ENCODE peak calls at places on chromosome 1, in four cellular contexts. Z is GM12878, Q is GM12891, I is K562. F is an unnamed sample.

GRCh38 chr1:76254165-76255043 is 179.9 kb downstream of the ST6GALNAC3 start:
- DNase-seq in I (no peak), Q (no peak), Z (no peak), F (no peak)

GRCh38 chr1:22236900-22237299 is 94.0 kb upstream of the WNT4 start:
- DNase-seq in Z (no peak), Q (no peak), I (no peak), F (no peak)

GRCh38 chr1:154014154-154014910 is 23.8 kb downstream of the RPS27 start:
- DNase-seq in Q (no peak), Z (no peak), I (no peak), F (no peak)

GRCh38 chr1:85894651-85895050 is 186.4 kb upstream of the ZNHIT6 start:
- DNase-seq in Z (peak), Q (peak), I (peak), F (peak)

GRCh38 chr1:59455206-59455605 is 158.3 kb downstream of the FGGY start:
- DNase-seq in I (no peak), Z (no peak), Q (no peak), F (no peak)

GRCh38 chr1:200288226-200288625 is 121.6 kb downstream of the ZNF281 start:
- DNase-seq in Z (no peak), I (no peak), Q (no peak), F (no peak)

GRCh38 chr1:192879416-192879815 is 70.6 kb downstream of the RGS2 start:
- DNase-seq in Q (no peak), Z (no peak), I (peak), F (no peak)

GRCh38 chr1:50462964-50463363 is 39.7 kb upstream of the DMRTA2 start:
- DNase-seq in Q (no peak), Z (no peak), I (no peak), F (no peak)

GRCh38 chr1:219549215-219549614 is 63.7 kb downstream of the ZC3H11B start:
- DNase-seq in I (no peak), Z (no peak), Q (no peak), F (no peak)

GRCh38 chr1:13803546-13804239 is 103.7 kb downstream of the PRDM2 start:
- DNase-seq in Z (no peak), I (no peak), Q (no peak), F (no peak)

GRCh38 chr1:96515925-96516324 is 205.7 kb upstream of the PTBP2 start:
- DNase-seq in Z (no peak), I (no peak), Q (no peak), F (no peak)

GRCh38 chr1:151311589-151312331 is 15.5 kb downstream of the PI4KB start:
- DNase-seq in Q (no peak), Z (no peak), I (peak), F (peak)

GRCh38 chr1:107785506-107786213 is 179.3 kb downstream of the VAV3 start:
- DNase-seq in Z (no peak), Q (no peak), I (no peak), F (no peak)

GRCh38 chr1:214234635-214235025 is 46.3 kb upstream of the SMYD2 start:
- DNase-seq in Z (no peak), I (no peak), Q (no peak), F (no peak)

GRCh38 chr1:65459397-65459768 is 38.9 kb downstream of the LEPR start:
- DNase-seq in Q (peak), I (no peak), Z (peak), F (no peak)

GRCh38 chr1:200038645-200038986 is 11.1 kb downstream of the NR5A2 start:
- DNase-seq in I (no peak), Z (no peak), Q (no peak), F (no peak)

GRCh38 chr1:205976708-205977107 is 26.5 kb downstream of the RAB7B start:
- DNase-seq in I (no peak), Q (no peak), Z (no peak), F (no peak)

GRCh38 chr1:180611016-180611930 is 20.5 kb upstream of the XPR1 start:
- DNase-seq in Q (peak), Z (no peak), I (peak), F (peak)

GRCh38 chr1:31761883-31762282 is 2.3 kb downstream of the ADGRB2 start:
- DNase-seq in Z (no peak), Q (no peak), I (no peak), F (no peak)

GRCh38 chr1:36515315-36516138 is 32.8 kb upstream of the CSF3R start:
- DNase-seq in I (no peak), Z (no peak), Q (no peak), F (no peak)

GRCh38 chr1:109312246-109312645 is 5.4 kb upstream of the MYBPHL start:
- DNase-seq in I (no peak), Q (no peak), Z (no peak), F (no peak)
- TF ChIP-seq SPI1 in I (no peak), Q (no peak), Z (no peak), F (no peak)

DNA sequence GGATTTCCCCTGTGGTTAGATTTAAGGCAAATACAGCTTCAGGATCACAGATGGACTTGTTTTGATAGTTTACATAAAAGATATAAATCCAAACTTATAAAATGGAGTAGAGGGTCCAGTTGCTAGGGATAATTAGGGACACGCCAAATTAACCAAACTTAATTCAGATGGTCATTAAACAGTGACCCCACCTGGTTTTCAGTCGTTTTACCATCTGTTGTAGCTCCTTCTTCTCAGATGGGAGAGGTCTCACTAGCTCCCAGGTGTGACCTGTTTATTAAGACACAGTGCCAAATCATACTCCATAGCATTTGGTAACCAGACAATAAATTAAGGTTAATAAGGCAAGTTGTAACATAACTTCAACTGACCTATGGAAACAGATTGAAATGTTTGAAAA is 8.1 kb upstream of the GADD45A start:
- DNase-seq in Z (no peak), I (no peak), Q (no peak), F (no peak)
- TF ChIP-seq SPI1 in Z (no peak), I (no peak), Q (no peak), F (no peak)

DNA sequence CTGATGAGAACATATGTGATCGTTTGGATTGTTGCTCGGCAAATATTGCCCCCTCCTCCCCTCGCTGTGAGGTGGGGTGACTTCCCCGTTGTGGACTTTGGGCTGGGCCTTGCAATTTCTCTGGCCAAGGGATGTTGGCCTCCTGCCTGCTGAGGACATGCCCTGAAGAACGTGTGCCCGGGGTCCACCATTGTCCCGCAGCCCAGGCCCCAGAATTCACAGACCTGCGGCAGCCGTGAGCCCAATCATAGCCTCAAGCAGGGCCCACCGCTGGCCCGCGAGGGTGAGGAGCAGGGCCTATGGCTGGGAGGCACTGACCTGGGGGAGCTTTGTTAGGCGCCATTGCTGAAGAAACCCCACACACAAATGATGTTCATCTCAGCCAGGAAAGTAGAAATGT is 58.3 kb upstream of the ACTRT2 start:
- DNase-seq in Z (no peak), Q (no peak), I (no peak), F (no peak)
- TF ChIP-seq SPI1 in Z (no peak), Q (no peak), I (no peak), F (no peak)

GRCh38 chr1:112544011-112544688 is 35.4 kb downstream of the WNT2B start:
- DNase-seq in I (peak), Z (no peak), Q (no peak), F (no peak)
- TF ChIP-seq SPI1 in I (no peak), Z (no peak), Q (no peak), F (no peak)

DNA sequence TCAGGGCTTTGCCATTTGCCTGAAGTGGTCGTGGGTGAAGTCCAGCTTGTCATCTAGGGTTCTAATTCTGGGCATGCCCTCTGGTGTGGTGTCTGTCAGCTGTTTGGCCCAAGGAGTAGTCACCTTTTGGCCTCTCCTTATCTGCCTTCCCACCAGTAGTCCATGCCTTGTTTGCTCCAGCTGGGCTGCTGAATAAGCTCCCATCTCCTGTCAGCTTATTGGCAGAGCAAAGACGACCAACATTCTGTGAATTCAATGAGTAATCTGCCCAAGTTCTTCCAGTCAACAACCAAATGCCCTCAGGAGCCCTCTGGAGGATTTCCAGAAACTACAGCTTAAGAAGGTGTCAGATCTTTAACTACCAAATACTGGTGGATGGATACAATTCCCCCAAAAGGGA is 7.0 kb downstream of the BCAN start:
- DNase-seq in I (no peak), Q (no peak), Z (no peak), F (no peak)
- TF ChIP-seq SPI1 in I (no peak), Q (no peak), Z (no peak), F (no peak)